ENCODE peak calls at places on chromosomes 13 and 19, in five cellular contexts. One of them, this sample, is unnamed.
A peak's percentile ranks its signal among the peaks of the same experiment; 100 is the strongest.

GRCh38 chr19:11279505-11280236 is 16.3 kb upstream of the TSPAN16 start:
- DNase-seq in uterus: no peak
- DNase-seq in activated CD4-positive, alpha-beta T cell treated with anti-CD3 and anti-CD28 coated beads, Interleukin-2, amount 50 U/mL, for 1 hour: peak; percentile 16
- DNase-seq in activated CD8-positive, alpha-beta memory T cell treated with anti-CD3 and anti-CD28 coated beads for 24 hours: peak; percentile 58
- DNase-seq in CD4-positive, alpha-beta T cell: peak; percentile 40
- DNase-seq in this sample: peak; percentile 71

GRCh38 chr13:44575035-44575434 is 1.1 kb downstream of the TSC22D1 start:
- DNase-seq in uterus: no peak
- DNase-seq in activated CD4-positive, alpha-beta T cell treated with anti-CD3 and anti-CD28 coated beads, Interleukin-2, amount 50 U/mL, for 1 hour: no peak
- DNase-seq in activated CD8-positive, alpha-beta memory T cell treated with anti-CD3 and anti-CD28 coated beads for 24 hours: no peak
- DNase-seq in CD4-positive, alpha-beta T cell: no peak
- DNase-seq in this sample: no peak

GRCh38 chr19:4123615-4124568 is at the start of gene MAP2K2:
- DNase-seq in uterus: peak; percentile 96
- DNase-seq in activated CD4-positive, alpha-beta T cell treated with anti-CD3 and anti-CD28 coated beads, Interleukin-2, amount 50 U/mL, for 1 hour: peak; percentile 97
- DNase-seq in activated CD8-positive, alpha-beta memory T cell treated with anti-CD3 and anti-CD28 coated beads for 24 hours: peak; percentile 99
- DNase-seq in CD4-positive, alpha-beta T cell: peak; percentile 92
- DNase-seq in this sample: peak; percentile 92

GRCh38 chr13:29991343-29991742 is 140.9 kb upstream of the UBL3 start:
- DNase-seq in uterus: no peak
- DNase-seq in activated CD4-positive, alpha-beta T cell treated with anti-CD3 and anti-CD28 coated beads, Interleukin-2, amount 50 U/mL, for 1 hour: no peak
- DNase-seq in activated CD8-positive, alpha-beta memory T cell treated with anti-CD3 and anti-CD28 coated beads for 24 hours: no peak
- DNase-seq in CD4-positive, alpha-beta T cell: no peak
- DNase-seq in this sample: peak; percentile 97

GRCh38 chr13:114032121-114032799 is 58.4 kb upstream of the C13orf46 start:
- DNase-seq in uterus: peak; percentile 73
- DNase-seq in activated CD4-positive, alpha-beta T cell treated with anti-CD3 and anti-CD28 coated beads, Interleukin-2, amount 50 U/mL, for 1 hour: no peak
- DNase-seq in activated CD8-positive, alpha-beta memory T cell treated with anti-CD3 and anti-CD28 coated beads for 24 hours: no peak
- DNase-seq in CD4-positive, alpha-beta T cell: no peak
- DNase-seq in this sample: peak; percentile 69

GRCh38 chr19:1852294-1852646 is 4.0 kb upstream of the REXO1 start:
- DNase-seq in uterus: no peak
- DNase-seq in activated CD4-positive, alpha-beta T cell treated with anti-CD3 and anti-CD28 coated beads, Interleukin-2, amount 50 U/mL, for 1 hour: peak; percentile 36
- DNase-seq in activated CD8-positive, alpha-beta memory T cell treated with anti-CD3 and anti-CD28 coated beads for 24 hours: no peak
- DNase-seq in CD4-positive, alpha-beta T cell: no peak
- DNase-seq in this sample: no peak

GRCh38 chr13:45527699-45528462 is 63.1 kb downstream of the COG3 start:
- DNase-seq in uterus: no peak
- DNase-seq in activated CD4-positive, alpha-beta T cell treated with anti-CD3 and anti-CD28 coated beads, Interleukin-2, amount 50 U/mL, for 1 hour: no peak
- DNase-seq in activated CD8-positive, alpha-beta memory T cell treated with anti-CD3 and anti-CD28 coated beads for 24 hours: no peak
- DNase-seq in CD4-positive, alpha-beta T cell: no peak
- DNase-seq in this sample: no peak

GRCh38 chr19:50669319-50670101 is 20.3 kb downstream of the C19orf81 start:
- DNase-seq in uterus: no peak
- DNase-seq in activated CD4-positive, alpha-beta T cell treated with anti-CD3 and anti-CD28 coated beads, Interleukin-2, amount 50 U/mL, for 1 hour: peak; percentile 34
- DNase-seq in activated CD8-positive, alpha-beta memory T cell treated with anti-CD3 and anti-CD28 coated beads for 24 hours: peak; percentile 79
- DNase-seq in CD4-positive, alpha-beta T cell: no peak
- DNase-seq in this sample: peak; percentile 39

GRCh38 chr13:80334582-80335260 is 6.2 kb downstream of the SPRY2 start:
- DNase-seq in uterus: no peak
- DNase-seq in activated CD4-positive, alpha-beta T cell treated with anti-CD3 and anti-CD28 coated beads, Interleukin-2, amount 50 U/mL, for 1 hour: no peak
- DNase-seq in activated CD8-positive, alpha-beta memory T cell treated with anti-CD3 and anti-CD28 coated beads for 24 hours: no peak
- DNase-seq in CD4-positive, alpha-beta T cell: no peak
- DNase-seq in this sample: no peak

GRCh38 chr13:48891586-48891985 is 84.1 kb upstream of the FNDC3A start:
- DNase-seq in uterus: no peak
- DNase-seq in activated CD4-positive, alpha-beta T cell treated with anti-CD3 and anti-CD28 coated beads, Interleukin-2, amount 50 U/mL, for 1 hour: no peak
- DNase-seq in activated CD8-positive, alpha-beta memory T cell treated with anti-CD3 and anti-CD28 coated beads for 24 hours: no peak
- DNase-seq in CD4-positive, alpha-beta T cell: no peak
- DNase-seq in this sample: peak; percentile 62

GRCh38 chr13:39451860-39452301 is 151.1 kb downstream of the LHFPL6 start:
- DNase-seq in uterus: no peak
- DNase-seq in activated CD4-positive, alpha-beta T cell treated with anti-CD3 and anti-CD28 coated beads, Interleukin-2, amount 50 U/mL, for 1 hour: no peak
- DNase-seq in activated CD8-positive, alpha-beta memory T cell treated with anti-CD3 and anti-CD28 coated beads for 24 hours: no peak
- DNase-seq in CD4-positive, alpha-beta T cell: no peak
- DNase-seq in this sample: peak; percentile 66

GRCh38 chr13:53921473-53921872 is 892.9 kb downstream of the OLFM4 start:
- DNase-seq in uterus: no peak
- DNase-seq in activated CD4-positive, alpha-beta T cell treated with anti-CD3 and anti-CD28 coated beads, Interleukin-2, amount 50 U/mL, for 1 hour: no peak
- DNase-seq in activated CD8-positive, alpha-beta memory T cell treated with anti-CD3 and anti-CD28 coated beads for 24 hours: no peak
- DNase-seq in CD4-positive, alpha-beta T cell: no peak
- DNase-seq in this sample: no peak

This sample was measured in myocyte.